ENCODE peak calls at places on chromosomes 1 and 21, in four cellular contexts. O is omental fat pad, W is cardiac fibroblast, X is AG04450. P is an unnamed sample.

GRCh38 chr1:214957330-214958137 is 125.0 kb upstream of the KCNK2 start:
- DNase-seq in W (peak), O (no peak), X (peak), P (no peak)

GRCh38 chr1:43143441-43143888 is 28.6 kb downstream of the EBNA1BP2 start:
- DNase-seq in O (no peak), X (no peak), W (no peak), P (no peak)

GRCh38 chr1:155078496-155079209 is at the start of gene EFNA3:
- DNase-seq in X (no peak), W (peak), O (peak), P (peak)

GRCh38 chr1:228265167-228265566 is 57.3 kb downstream of the OBSCN start:
- DNase-seq in W (peak), X (no peak), O (no peak), P (no peak)

GRCh38 chr1:28144203-28145135 is 32.0 kb downstream of the PTAFR start:
- DNase-seq in X (no peak), W (peak), O (no peak), P (no peak)

GRCh38 chr1:44811234-44811633 is 2.9 kb downstream of the BTBD19 start:
- DNase-seq in W (no peak), X (no peak), O (no peak), P (no peak)

GRCh38 chr21:17003221-17003620 is 509.6 kb upstream of the CXADR start:
- DNase-seq in O (no peak), W (peak), X (peak), P (no peak)

GRCh38 chr1:213041443-213041842 is 9.6 kb upstream of the RPS6KC1 start:
- DNase-seq in W (peak), O (no peak), X (no peak), P (no peak)

GRCh38 chr21:36850372-36850771 is 116.1 kb downstream of the HLCS start:
- DNase-seq in O (no peak), X (no peak), W (no peak), P (no peak)

GRCh38 chr1:247653040-247653439 is 26.5 kb downstream of the OR13G1 start:
- DNase-seq in O (no peak), X (no peak), W (no peak), P (no peak)

GRCh38 chr1:183021405-183022201 is 1.6 kb upstream of the LAMC1 start:
- DNase-seq in X (no peak), W (no peak), O (no peak), P (no peak)

GRCh38 chr1:205344010-205344808 is 12.5 kb downstream of the KLHDC8A start:
- DNase-seq in X (no peak), W (no peak), O (no peak), P (no peak)

GRCh38 chr1:32742132-32742947 is 39.8 kb upstream of the SYNC start:
- DNase-seq in X (no peak), O (no peak), W (no peak), P (no peak)

GRCh38 chr1:50423670-50424000 is 392 bp upstream of the DMRTA2 start:
- DNase-seq in W (no peak), X (no peak), O (no peak), P (peak)

GRCh38 chr1:76827066-76827465 is 40.2 kb upstream of the ST6GALNAC5 start:
- DNase-seq in O (no peak), X (no peak), W (no peak), P (no peak)

DNA sequence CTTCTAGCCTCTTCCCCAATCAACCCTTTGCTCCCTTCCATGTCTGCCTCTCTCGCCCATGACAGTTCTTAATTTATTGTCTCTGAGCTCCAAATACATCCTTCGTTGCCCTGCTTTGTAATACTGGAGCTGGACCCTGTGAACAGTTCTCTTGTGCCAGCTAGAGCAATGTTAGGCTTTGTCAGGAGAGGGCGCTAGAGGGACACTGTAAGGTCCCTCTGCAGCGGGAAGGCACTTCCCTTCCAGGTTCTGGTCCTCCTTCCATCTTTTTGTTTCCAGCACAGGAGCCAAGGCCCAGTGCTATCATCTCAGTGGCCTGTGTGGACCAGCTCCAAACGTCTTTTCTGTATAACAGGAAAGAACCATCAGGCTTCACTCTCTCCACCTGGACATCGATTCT is 95.9 kb downstream of the PTPRU start:
- DNase-seq in X (no peak), W (peak), O (no peak), P (no peak)
- TF ChIP-seq CTCF in X (peak), W (peak), O (no peak), P (peak)

GRCh38 chr1:54936791-54937190 is 43.6 kb upstream of the TMEM61 start:
- DNase-seq in X (no peak), O (no peak), W (no peak), P (no peak)

GRCh38 chr1:54934869-54935268 is 45.6 kb upstream of the TMEM61 start:
- DNase-seq in O (no peak), W (peak), X (peak), P (no peak)

GRCh38 chr1:54940027-54940426 is 40.4 kb upstream of the TMEM61 start:
- DNase-seq in W (peak), O (no peak), X (no peak), P (no peak)

GRCh38 chr1:54942976-54943375 is 37.5 kb upstream of the TMEM61 start:
- DNase-seq in O (no peak), X (no peak), W (no peak), P (no peak)

GRCh38 chr1:54937469-54937868 is 43.0 kb upstream of the TMEM61 start:
- DNase-seq in X (no peak), W (no peak), O (no peak), P (no peak)
- TF ChIP-seq CTCF in X (no peak), W (no peak), O (no peak), P (peak)

DNA sequence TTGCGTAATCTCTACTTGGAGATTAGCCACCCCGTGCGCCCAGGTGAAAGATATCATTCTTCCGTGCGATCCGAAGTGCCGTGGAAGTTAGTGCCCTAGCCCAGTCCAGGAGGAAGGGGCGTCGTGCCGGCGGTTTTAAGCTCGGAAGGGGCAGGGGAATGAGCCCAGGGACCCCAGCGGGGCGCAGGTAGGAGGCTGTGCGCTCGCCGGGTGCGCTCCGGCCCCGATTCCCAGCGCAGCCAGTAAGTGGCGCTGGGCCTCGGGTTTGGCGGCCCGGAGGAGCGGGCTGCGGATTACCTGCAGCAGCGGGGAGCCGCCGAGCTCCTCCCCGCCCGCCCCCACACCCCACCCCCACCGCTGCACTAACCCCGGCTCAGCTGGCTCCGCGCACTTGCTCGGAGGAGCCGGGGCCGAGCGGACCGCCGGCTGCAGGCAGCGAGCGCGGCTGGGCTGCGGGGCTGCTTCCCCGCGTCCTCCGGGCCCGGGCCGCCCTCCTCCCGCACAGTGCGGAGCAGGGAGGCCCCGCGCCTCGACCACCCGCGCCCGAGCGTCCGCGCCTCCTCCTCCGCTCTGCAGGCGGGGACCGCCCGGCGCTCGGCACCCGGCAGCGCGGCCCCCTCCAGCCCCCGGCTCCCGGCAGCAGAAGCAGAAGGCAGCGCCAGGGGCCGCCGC is at the start of gene RYR2:
- DNase-seq in X (no peak), W (peak), O (no peak), P (no peak)
- TF ChIP-seq CTCF in X (no peak), W (peak), O (no peak), P (peak)

GRCh38 chr1:57770236-57770635 is 346.4 kb upstream of the DAB1 start:
- DNase-seq in X (no peak), W (no peak), O (no peak), P (no peak)

GRCh38 chr1:57770772-57771171 is 346.9 kb upstream of the DAB1 start:
- DNase-seq in X (no peak), W (peak), O (no peak), P (no peak)
- TF ChIP-seq CTCF in X (peak), W (peak), O (no peak), P (peak)

DNA sequence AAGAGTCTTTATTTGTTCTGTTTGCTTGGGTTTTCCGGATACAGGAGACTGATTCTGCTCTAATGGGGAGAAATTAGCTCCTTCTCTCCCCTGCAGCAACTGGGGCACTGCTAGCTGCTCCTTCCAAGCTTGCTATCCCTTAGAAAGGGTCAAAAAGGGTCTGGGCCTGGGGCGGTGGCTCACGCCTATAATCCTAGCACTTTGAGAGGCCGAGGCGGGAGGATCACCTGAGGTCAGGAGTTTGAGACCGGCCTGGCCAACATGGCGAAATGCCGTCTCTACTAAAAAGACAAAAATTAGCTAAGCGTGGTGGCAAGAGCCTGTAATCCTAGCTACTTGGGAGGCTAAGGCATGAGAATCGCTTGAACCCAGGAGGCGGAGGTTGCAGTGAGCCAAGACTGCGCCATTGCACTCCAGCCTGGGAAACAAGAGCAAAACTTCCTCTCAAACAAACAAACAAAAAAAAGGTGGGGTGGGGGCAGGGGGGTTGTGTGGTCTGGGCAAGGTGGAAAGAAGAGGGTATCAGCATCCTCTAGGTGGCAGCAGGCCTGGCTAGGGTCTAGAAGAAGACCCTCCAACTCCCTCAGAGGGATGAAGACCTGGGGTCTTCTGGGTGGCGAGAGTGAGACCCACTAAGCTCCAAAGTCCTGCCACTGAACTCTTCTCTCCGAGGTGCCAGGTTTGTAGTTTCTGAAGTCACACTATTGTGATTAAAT is 15.4 kb upstream of the TBX15 start:
- DNase-seq in X (no peak), W (no peak), O (no peak), P (no peak)
- TF ChIP-seq CTCF in X (no peak), W (no peak), O (no peak), P (no peak)

GRCh38 chr1:177355575-177355974 is 184.8 kb downstream of the BRINP2 start:
- DNase-seq in O (no peak), W (peak), X (peak), P (no peak)
- TF ChIP-seq CTCF in O (no peak), W (peak), X (peak), P (peak)

GRCh38 chr1:18211764-18212163 is 104.2 kb downstream of the IGSF21 start:
- DNase-seq in O (no peak), X (no peak), W (no peak), P (no peak)

GRCh38 chr1:18217398-18218043 is 109.9 kb downstream of the IGSF21 start:
- DNase-seq in O (no peak), X (no peak), W (peak), P (no peak)
- TF ChIP-seq CTCF in O (no peak), X (peak), W (peak), P (peak)

GRCh38 chr1:1264868-1265272 is 8.8 kb downstream of the UBE2J2 start:
- DNase-seq in W (peak), O (no peak), X (peak), P (no peak)
- TF ChIP-seq CTCF in W (peak), O (no peak), X (peak), P (peak)

GRCh38 chr1:62034790-62035189 is 159.9 kb upstream of the L1TD1 start:
- DNase-seq in W (no peak), O (no peak), X (no peak), P (no peak)

GRCh38 chr1:62040450-62040849 is 154.2 kb upstream of the L1TD1 start:
- DNase-seq in O (no peak), W (no peak), X (no peak), P (no peak)

GRCh38 chr1:62040973-62041372 is 153.7 kb upstream of the L1TD1 start:
- DNase-seq in W (no peak), X (no peak), O (no peak), P (no peak)

GRCh38 chr1:62037274-62037673 is 157.4 kb upstream of the L1TD1 start:
- DNase-seq in O (no peak), X (no peak), W (no peak), P (no peak)

GRCh38 chr1:62038594-62039284 is 155.9 kb upstream of the L1TD1 start:
- DNase-seq in X (no peak), W (no peak), O (no peak), P (no peak)
- TF ChIP-seq CTCF in X (no peak), W (peak), O (no peak), P (peak)